ENCODE peak calls at places on chromosome 1, in eight cellular contexts. E, R, Q, M, J, L, S and O are unnamed samples.

GRCh38 chr1:108149796-108150467 is 50.2 kb downstream of the SLC25A24 start:
- DNase-seq in E (no peak), R (no peak), Q (no peak), M (no peak), J (no peak), L (no peak), S (no peak), O (no peak)

GRCh38 chr1:198544265-198544664 is 3.8 kb upstream of the ATP6V1G3 start:
- DNase-seq in E (no peak), R (no peak), Q (no peak), M (no peak), J (no peak), L (no peak), S (no peak), O (no peak)

GRCh38 chr1:109776911-109777310 is 13.2 kb upstream of the EPS8L3 start:
- DNase-seq in E (peak; percentile 86), R (peak; percentile 79), Q (peak; percentile 84), M (peak; percentile 75), J (peak; percentile 80), L (peak; percentile 89), S (peak; percentile 87), O (peak; percentile 82)

GRCh38 chr1:16120940-16121410 is 34.9 kb downstream of the EPHA2 start:
- DNase-seq in E (no peak), R (no peak), Q (peak; percentile 40), M (no peak), J (no peak), L (no peak), S (no peak), O (no peak)

GRCh38 chr1:180193371-180194047 is 36.6 kb upstream of the LHX4 start:
- DNase-seq in E (no peak), R (no peak), Q (no peak), M (no peak), J (no peak), L (no peak), S (no peak), O (no peak)

GRCh38 chr1:110602466-110602865 is 3.7 kb downstream of the KCNA2 start:
- DNase-seq in E (no peak), R (no peak), Q (peak; percentile 13), M (no peak), J (no peak), L (no peak), S (no peak), O (no peak)

GRCh38 chr1:10873189-10873588 is 76.7 kb upstream of the CASZ1 start:
- DNase-seq in E (no peak), R (no peak), Q (no peak), M (no peak), J (no peak), L (no peak), S (no peak), O (no peak)

GRCh38 chr1:113982955-113983742 is 3.9 kb downstream of the OLFML3 start:
- DNase-seq in E (no peak), R (no peak), Q (no peak), M (no peak), J (no peak), L (no peak), S (peak; percentile 51), O (no peak)

GRCh38 chr1:147598631-147599361 is 57.5 kb downstream of the BCL9 start:
- DNase-seq in E (peak; percentile 24), R (no peak), Q (no peak), M (no peak), J (peak; percentile 54), L (peak; percentile 78), S (peak; percentile 80), O (no peak)

GRCh38 chr1:220189750-220190347 is 82.4 kb downstream of the RAB3GAP2 start:
- DNase-seq in E (no peak), R (no peak), Q (no peak), M (peak; percentile 25), J (no peak), L (peak; percentile 5), S (no peak), O (no peak)

GRCh38 chr1:228794810-228795209 is 59.5 kb downstream of the RHOU start:
- DNase-seq in E (no peak), R (no peak), Q (no peak), M (no peak), J (no peak), L (no peak), S (no peak), O (no peak)

GRCh38 chr1:235763962-235764361 is 102.7 kb downstream of the LYST start:
- DNase-seq in E (no peak), R (no peak), Q (no peak), M (no peak), J (no peak), L (no peak), S (no peak), O (no peak)

GRCh38 chr1:29521846-29522580 is 285.7 kb downstream of the PTPRU start:
- DNase-seq in E (no peak), R (no peak), Q (no peak), M (no peak), J (no peak), L (no peak), S (no peak), O (no peak)

GRCh38 chr1:204493145-204493881 is 1.3 kb downstream of the PIK3C2B start:
- DNase-seq in E (peak; percentile 70), R (no peak), Q (peak; percentile 68), M (no peak), J (peak; percentile 70), L (peak; percentile 53), S (peak; percentile 64), O (no peak)

GRCh38 chr1:19738669-19739068 is 61.0 kb downstream of the TMCO4 start:
- DNase-seq in E (no peak), R (no peak), Q (no peak), M (no peak), J (no peak), L (no peak), S (no peak), O (no peak)

GRCh38 chr1:208047476-208047934 is 136.6 kb upstream of the CD34 start:
- DNase-seq in E (peak; percentile 91), R (no peak), Q (peak; percentile 69), M (no peak), J (peak; percentile 63), L (no peak), S (peak; percentile 96), O (no peak)

GRCh38 chr1:156153362-156153761 is at the start of gene SEMA4A:
- DNase-seq in E (no peak), R (no peak), Q (peak; percentile 57), M (no peak), J (no peak), L (no peak), S (no peak), O (no peak)

GRCh38 chr1:180151508-180151907 is 3.2 kb upstream of the QSOX1 start:
- DNase-seq in E (no peak), R (no peak), Q (no peak), M (peak; percentile 92), J (no peak), L (no peak), S (no peak), O (no peak)

GRCh38 chr1:9093581-9093980 is 24.1 kb upstream of the SLC2A5 start:
- DNase-seq in E (no peak), R (no peak), Q (no peak), M (no peak), J (no peak), L (no peak), S (no peak), O (no peak)

GRCh38 chr1:218874313-218874712 is 299.4 kb upstream of the LYPLAL1 start:
- DNase-seq in E (no peak), R (no peak), Q (no peak), M (peak; percentile 90), J (no peak), L (no peak), S (no peak), O (no peak)

DNA sequence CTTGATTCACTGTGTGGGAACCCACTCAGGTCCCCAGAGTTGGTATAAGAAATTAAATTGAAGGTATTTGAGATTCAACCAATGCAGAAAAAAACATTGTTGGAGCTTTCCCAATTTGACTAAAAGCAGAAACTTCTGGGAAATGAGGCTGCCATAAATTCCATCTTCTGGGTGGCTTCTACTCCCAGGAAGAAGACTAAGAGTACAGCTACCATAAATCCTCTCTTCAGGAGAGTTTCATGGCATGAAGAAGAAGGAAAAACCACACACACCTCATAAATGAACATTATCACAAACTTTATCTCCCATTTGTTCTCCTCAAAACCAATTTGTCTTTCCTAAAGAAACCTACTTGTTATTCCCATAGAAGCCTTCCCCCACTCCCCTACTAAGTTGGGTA is 283.9 kb downstream of the DPYD start:
- DNase-seq in E (no peak), R (no peak), Q (no peak), M (no peak), J (no peak), L (no peak), S (no peak), O (no peak)
- H3K4me1 ChIP-seq in E (no peaks in the 10 kb centered on the region), R (no peaks in the 10 kb centered on the region), Q (no peaks in the 10 kb centered on the region), M (peaks cover 10% of the 10 kb centered on the region), J (no peaks in the 10 kb centered on the region), L (peaks cover 7% of the 10 kb centered on the region), S (no peaks in the 10 kb centered on the region), O (no peaks in the 10 kb centered on the region)

GRCh38 chr1:153961421-153961820 is 1.9 kb downstream of the SLC39A1 start:
- DNase-seq in E (no peak), R (no peak), Q (no peak), M (no peak), J (no peak), L (no peak), S (no peak), O (no peak)
- H3K4me1 ChIP-seq in E (peaks cover 9% of the 10 kb centered on the region), R (no peaks in the 10 kb centered on the region), Q (peaks cover 63% of the 10 kb centered on the region), M (peaks cover 47% of the 10 kb centered on the region), J (peaks cover 70% of the 10 kb centered on the region), L (peaks cover 32% of the 10 kb centered on the region), S (peaks cover 32% of the 10 kb centered on the region), O (peaks cover 17% of the 10 kb centered on the region)

DNA sequence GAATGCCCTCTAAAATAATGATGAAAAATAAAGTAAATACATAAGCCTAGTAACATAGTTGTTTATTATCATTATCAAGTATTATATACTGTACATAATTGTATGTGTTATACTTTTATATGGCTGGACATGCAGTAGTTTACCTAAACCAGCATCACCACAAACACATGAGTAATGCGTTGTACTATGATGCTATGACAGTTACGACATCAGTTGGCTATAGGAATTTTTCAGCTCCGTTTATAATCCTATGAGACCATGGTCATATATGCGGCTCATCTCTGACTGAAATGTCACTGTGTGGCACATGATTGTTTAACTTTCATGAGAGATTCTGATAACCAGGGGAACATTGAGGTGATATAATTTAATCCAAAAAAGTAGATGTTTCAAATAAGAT is 352.1 kb downstream of the ST6GALNAC3 start:
- DNase-seq in E (no peak), R (no peak), Q (no peak), M (no peak), J (no peak), L (no peak), S (no peak), O (no peak)
- H3K4me1 ChIP-seq in E (no peaks in the 10 kb centered on the region), R (no peaks in the 10 kb centered on the region), Q (no peaks in the 10 kb centered on the region), M (peaks cover 20% of the 10 kb centered on the region), J (peaks cover 9% of the 10 kb centered on the region), L (no peaks in the 10 kb centered on the region), S (peaks cover 2% of the 10 kb centered on the region), O (no peaks in the 10 kb centered on the region)

GRCh38 chr1:26438041-26438440 is 5.9 kb downstream of the DHDDS start:
- DNase-seq in E (no peak), R (no peak), Q (no peak), M (no peak), J (no peak), L (no peak), S (no peak), O (no peak)

DNA sequence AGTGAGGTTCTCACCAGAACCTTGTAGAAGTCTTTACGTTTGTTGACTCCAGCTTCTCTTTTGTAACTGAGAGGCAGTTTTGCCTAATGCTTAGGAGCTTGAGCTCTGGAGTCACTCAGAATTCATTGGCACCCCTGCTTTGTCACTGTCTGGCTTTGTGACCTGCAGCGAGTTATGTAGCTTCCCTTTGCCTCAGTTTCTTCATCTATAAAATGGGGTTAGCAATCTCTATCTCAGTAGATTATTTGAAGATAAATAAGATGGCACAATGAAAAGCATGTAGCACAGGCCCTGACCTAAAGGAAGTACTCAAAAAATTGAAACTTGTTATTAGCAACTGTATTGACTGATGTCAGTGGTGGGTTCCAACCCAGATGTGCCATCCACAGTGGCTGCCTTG is 8.1 kb downstream of the DHDDS start:
- DNase-seq in E (no peak), R (no peak), Q (no peak), M (no peak), J (no peak), L (no peak), S (no peak), O (no peak)
- H3K4me1 ChIP-seq in E (no peaks in the 10 kb centered on the region), R (no peaks in the 10 kb centered on the region), Q (no peaks in the 10 kb centered on the region), M (no peaks in the 10 kb centered on the region), J (no peaks in the 10 kb centered on the region), L (no peaks in the 10 kb centered on the region), S (no peaks in the 10 kb centered on the region), O (no peaks in the 10 kb centered on the region)